ENCODE peak calls at places on chromosomes 1 and 21, in four cellular contexts. T, Z, D and G are unnamed samples.

GRCh38 chr1:214458541-214458940 is 92.9 kb downstream of the PTPN14 start:
- DNase-seq in D (no peak), Z (no peak), T (no peak), G (no peak)

GRCh38 chr1:183887826-183888819 is 83.2 kb downstream of the RGL1 start:
- DNase-seq in T (no peak), Z (peak; percentile 82), D (no peak), G (no peak)

GRCh38 chr1:35452086-35452485 is 105.1 kb downstream of the KIAA0319L start:
- DNase-seq in D (no peak), T (peak; percentile 67), Z (peak; percentile 14), G (no peak)

GRCh38 chr1:212727386-212728181 is 27.9 kb upstream of the BATF3 start:
- DNase-seq in T (no peak), D (no peak), Z (no peak), G (peak; percentile 32)

GRCh38 chr1:215487466-215487865 is 79.6 kb upstream of the KCTD3 start:
- DNase-seq in T (no peak), Z (no peak), D (no peak), G (no peak)

GRCh38 chr1:100597784-100598183 is 59.8 kb downstream of the GPR88 start:
- DNase-seq in D (no peak), T (no peak), Z (no peak), G (no peak)

GRCh38 chr1:162983671-162984425 is 85.3 kb upstream of the RGS4 start:
- DNase-seq in Z (no peak), T (peak; percentile 28), D (no peak), G (no peak)

GRCh38 chr1:85313888-85314696 is 37.7 kb upstream of the BCL10 start:
- DNase-seq in Z (peak; percentile 88), T (peak; percentile 96), D (no peak), G (no peak)

GRCh38 chr1:183792300-183792699 is 12.6 kb upstream of the RGL1 start:
- DNase-seq in D (no peak), T (no peak), Z (no peak), G (no peak)

GRCh38 chr21:34129971-34130597 is 56.7 kb downstream of the MRPS6 start:
- DNase-seq in T (peak; percentile 15), Z (no peak), D (no peak), G (peak; percentile 29)

GRCh38 chr1:32273389-32274208 is 18.3 kb upstream of the HDAC1 start:
- DNase-seq in Z (no peak), D (peak; percentile 50), T (no peak), G (peak; percentile 95)

GRCh38 chr1:145874646-145875045 is 11.0 kb downstream of the ANKRD35 start:
- DNase-seq in Z (no peak), T (no peak), D (no peak), G (no peak)

GRCh38 chr1:47644216-47644581 is 206.4 kb downstream of the FOXD2 start:
- DNase-seq in T (peak; percentile 26), D (no peak), Z (no peak), G (no peak)

GRCh38 chr1:172708452-172708851 is 49.5 kb downstream of the FASLG start:
- DNase-seq in T (no peak), D (no peak), Z (no peak), G (peak; percentile 58)

GRCh38 chr1:47411441-47411840 is 4.6 kb upstream of the FOXE3 start:
- DNase-seq in T (no peak), D (no peak), Z (no peak), G (no peak)

GRCh38 chr21:14773777-14774345 is 227.7 kb upstream of the SAMSN1 start:
- DNase-seq in D (peak; percentile 71), T (no peak), Z (no peak), G (peak; percentile 79)

GRCh38 chr1:45922813-45923212 is 119.4 kb downstream of the MAST2 start:
- DNase-seq in Z (no peak), T (no peak), D (no peak), G (no peak)

GRCh38 chr1:169118227-169118626 is 11.7 kb downstream of the ATP1B1 start:
- DNase-seq in T (no peak), Z (no peak), D (no peak), G (no peak)

GRCh38 chr1:205368478-205368877 is 11.8 kb upstream of the KLHDC8A start:
- DNase-seq in T (no peak), D (no peak), Z (no peak), G (no peak)

GRCh38 chr1:234495231-234495990 is 16.4 kb upstream of the TARBP1 start:
- DNase-seq in Z (no peak), T (peak; percentile 97), D (no peak), G (peak; percentile 64)

GRCh38 chr1:59901770-59902388 is 24.7 kb downstream of the CYP2J2 start:
- DNase-seq in D (no peak), T (peak; percentile 6), Z (no peak), G (no peak)

GRCh38 chr1:41902125-41902524 is 16.6 kb downstream of the HIVEP3 start:
- DNase-seq in D (no peak), T (peak; percentile 68), Z (no peak), G (no peak)

GRCh38 chr21:42039911-42040351 is 29.8 kb upstream of the ZBTB21 start:
- DNase-seq in T (peak; percentile 72), Z (peak; percentile 67), D (no peak), G (no peak)

GRCh38 chr1:84406209-84406917 is 8.1 kb downstream of the DNASE2B start:
- DNase-seq in Z (no peak), D (no peak), T (peak; percentile 24), G (no peak)

GRCh38 chr1:99544328-99544727 is 101.6 kb upstream of the PALMD start:
- DNase-seq in T (no peak), Z (peak; percentile 39), D (no peak), G (no peak)

GRCh38 chr21:45469273-45470086 is 64.5 kb downstream of the COL18A1 start:
- DNase-seq in D (no peak), Z (no peak), T (no peak), G (no peak)

GRCh38 chr1:46244656-46245371 is 2.7 kb upstream of the RAD54L start:
- DNase-seq in D (no peak), T (peak; percentile 39), Z (no peak), G (no peak)

GRCh38 chr1:87437663-87438295 is 109.1 kb downstream of the LMO4 start:
- DNase-seq in D (no peak), T (no peak), Z (no peak), G (no peak)

GRCh38 chr1:193754732-193755427 is 568.5 kb upstream of the B3GALT2 start:
- DNase-seq in Z (no peak), T (no peak), D (no peak), G (no peak)

GRCh38 chr1:176656257-176656995 is 193.5 kb downstream of the PAPPA2 start:
- DNase-seq in Z (peak; percentile 10), D (no peak), T (peak; percentile 66), G (no peak)

GRCh38 chr1:66168919-66169725 is 364.8 kb upstream of the SGIP1 start:
- DNase-seq in D (no peak), Z (no peak), T (no peak), G (no peak)

GRCh38 chr1:172138636-172139035 is 281.8 kb upstream of the C1orf105 start:
- DNase-seq in Z (no peak), D (no peak), T (no peak), G (no peak)

GRCh38 chr1:37465596-37466517 is 8.5 kb upstream of the ZC3H12A start:
- DNase-seq in Z (no peak), D (no peak), T (no peak), G (no peak)

GRCh38 chr21:28827422-28827821 is 165.3 kb downstream of the LTN1 start:
- DNase-seq in D (no peak), T (peak; percentile 25), Z (no peak), G (no peak)

GRCh38 chr1:54287176-54287650 is 87.2 kb downstream of the MRPL37 start:
- DNase-seq in T (peak; percentile 50), Z (peak; percentile 80), D (no peak), G (peak; percentile 95)

GRCh38 chr1:91345395-91346005 is 59.1 kb downstream of the HFM1 start:
- DNase-seq in T (no peak), Z (no peak), D (no peak), G (no peak)

DNA sequence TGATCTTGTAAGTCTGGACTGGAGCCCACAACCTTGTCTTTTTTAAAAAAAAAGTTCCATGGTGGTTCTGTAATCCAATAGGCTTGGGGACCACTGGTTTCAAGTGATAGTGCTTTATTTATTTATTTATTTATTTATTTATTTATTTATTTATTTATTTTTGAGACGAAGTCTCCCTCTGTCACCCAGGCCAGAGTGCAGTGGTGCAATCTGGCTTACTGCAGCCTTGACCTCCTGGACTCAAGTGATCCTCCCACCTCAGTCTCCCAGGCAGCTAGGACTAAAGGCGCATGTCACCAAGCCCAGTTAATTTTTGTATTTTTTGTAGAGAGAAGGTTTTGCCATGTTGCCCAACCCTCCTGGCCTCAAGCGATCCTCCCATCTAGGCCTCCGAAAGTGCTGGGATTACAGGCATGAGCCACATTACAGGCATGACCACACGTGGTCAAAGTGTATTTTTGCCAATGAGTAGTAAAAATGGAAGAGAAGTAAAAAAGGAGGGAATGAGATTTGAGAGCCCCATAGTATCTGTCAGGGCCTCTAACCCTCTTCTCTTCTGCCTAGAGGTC is 44.8 kb upstream of the ARHGAP29 start:
- DNase-seq in Z (no peak), T (no peak), D (no peak), G (no peak)
- TF ChIP-seq CTCF in Z (no peak), T (no peak), D (no peak), G (no peak)

DNA sequence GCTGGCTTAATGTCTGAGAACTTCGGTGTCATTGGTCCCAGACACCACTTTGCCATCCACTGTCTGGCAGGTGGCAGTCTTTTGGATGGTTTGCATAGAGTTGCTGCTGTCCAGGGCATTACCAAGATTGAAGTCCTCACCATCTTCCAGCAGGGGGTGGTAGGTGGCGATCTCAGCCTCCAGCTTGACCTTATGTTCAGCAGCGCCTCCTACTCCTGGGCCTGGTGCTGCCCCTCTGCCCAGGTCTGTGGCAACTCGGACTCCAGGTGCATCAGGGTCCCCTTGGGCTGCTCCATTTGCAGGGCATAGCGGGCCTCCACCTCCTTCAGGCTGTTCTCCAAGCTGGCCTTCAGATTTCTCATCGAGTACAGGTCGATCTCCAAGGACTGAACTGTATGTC is 573.3 kb upstream of the NCAM2 start:
- DNase-seq in Z (no peak), T (no peak), D (no peak), G (no peak)
- TF ChIP-seq CTCF in Z (no peak), T (no peak), D (no peak), G (no peak)

GRCh38 chr1:111351700-111352099 is 61.0 kb downstream of the CHIA start:
- DNase-seq in D (no peak), Z (no peak), T (no peak), G (no peak)

GRCh38 chr1:111346089-111346885 is 55.6 kb downstream of the CHIA start:
- DNase-seq in D (peak; percentile 95), T (peak; percentile 60), Z (peak; percentile 46), G (peak; percentile 81)
- TF ChIP-seq CTCF in D (no peak), T (no peak), Z (no peak), G (peak; percentile 28)

DNA sequence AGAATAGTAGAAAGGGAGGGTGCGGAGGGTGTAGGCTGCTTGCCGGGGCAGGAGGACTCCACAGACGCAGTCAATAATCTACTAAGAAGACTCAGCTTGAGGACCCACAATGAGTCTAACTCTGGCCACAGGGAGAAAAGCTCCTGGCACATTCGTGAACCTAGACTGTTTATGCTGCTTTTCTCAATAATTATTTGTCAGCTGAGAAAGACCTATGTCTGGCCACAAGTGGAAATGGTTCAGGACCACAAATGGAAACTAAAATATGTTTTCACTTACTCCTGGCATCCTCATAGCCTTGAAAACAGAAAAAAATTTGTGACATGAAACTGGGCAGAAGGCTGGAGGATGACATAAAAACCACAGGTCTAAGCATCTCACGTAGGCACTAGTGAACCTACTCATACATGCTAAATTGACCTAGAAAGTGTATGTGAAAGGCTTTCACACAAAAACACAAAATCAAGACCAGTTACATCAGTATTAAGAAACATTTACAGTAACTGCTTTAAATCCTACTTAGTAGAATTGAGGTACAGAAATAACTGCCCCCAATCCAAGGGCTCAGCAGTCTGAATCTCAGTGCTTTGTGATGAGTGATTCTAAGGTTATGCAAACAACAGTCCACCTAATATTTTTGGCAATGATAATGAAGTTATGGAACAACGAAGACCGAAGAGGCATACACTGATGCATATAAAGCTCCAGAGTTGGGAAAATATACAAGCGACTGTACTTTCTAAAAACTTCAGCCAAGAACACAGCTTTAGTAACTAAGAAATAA is 159.5 kb downstream of the SLC45A1 start:
- DNase-seq in Z (no peak), D (no peak), T (peak; percentile 41), G (peak; percentile 65)
- TF ChIP-seq CTCF in Z (no peak), D (no peak), T (no peak), G (no peak)